ENCODE peak calls at places on chromosomes 5 and 9, in seven cellular contexts. T, F, P, G, Z, M and C are unnamed samples.

GRCh38 chr5:53537711-53538110 is 22.7 kb upstream of the NDUFS4 start:
- DNase-seq in G (no peak), Z (no peak), P (no peak), M (no peak), F (no peak), T (no peak), C (no peak)

GRCh38 chr9:83355729-83356128 is 182.5 kb downstream of the FRMD3 start:
- DNase-seq in F (no peak), Z (no peak), T (peak), P (no peak), M (no peak), G (no peak), C (no peak)

GRCh38 chr9:38416461-38416860 is 7.8 kb downstream of the IGFBPL1 start:
- DNase-seq in P (no peak), F (no peak), G (no peak), T (no peak), Z (no peak), M (no peak), C (no peak)

GRCh38 chr5:73483676-73484075 is 14.6 kb upstream of the BTF3 start:
- DNase-seq in T (no peak), F (no peak), P (no peak), M (no peak), Z (no peak), G (no peak), C (no peak)

GRCh38 chr5:160233847-160234246 is 4.5 kb downstream of the FABP6 start:
- DNase-seq in F (no peak), Z (no peak), M (no peak), G (no peak), P (no peak), T (no peak), C (no peak)

GRCh38 chr5:1330847-1331831 is 13.8 kb downstream of the CLPTM1L start:
- DNase-seq in F (peak), Z (no peak), P (no peak), T (no peak), M (no peak), G (no peak), C (no peak)

GRCh38 chr5:85814596-85814995 is 803.1 kb upstream of the COX7C start:
- DNase-seq in M (no peak), P (no peak), Z (no peak), T (no peak), G (peak), F (no peak), C (no peak)

GRCh38 chr9:93620041-93620506 is 43.7 kb downstream of the PHF2 start:
- DNase-seq in Z (peak), M (no peak), F (no peak), T (no peak), P (no peak), G (no peak), C (no peak)

GRCh38 chr9:134622896-134623407 is 18.7 kb upstream of the COL5A1 start:
- DNase-seq in P (no peak), T (no peak), F (no peak), Z (no peak), G (no peak), M (no peak), C (no peak)

GRCh38 chr5:134113908-134114875 is at the start of gene TCF7:
- DNase-seq in Z (peak), T (peak), F (peak), G (peak), M (no peak), P (peak), C (peak)

GRCh38 chr5:121805931-121806330 is 45.8 kb upstream of the FTMT start:
- DNase-seq in F (no peak), P (no peak), Z (peak), M (no peak), G (no peak), T (peak), C (no peak)

GRCh38 chr9:1271786-1272185 is 221.6 kb downstream of the DMRT2 start:
- DNase-seq in F (no peak), P (no peak), T (no peak), M (no peak), Z (no peak), G (no peak), C (no peak)

GRCh38 chr5:148248894-148249293 is 10.6 kb downstream of the MARCOL start:
- DNase-seq in T (no peak), Z (no peak), F (no peak), M (no peak), P (no peak), G (no peak), C (no peak)

GRCh38 chr5:68930139-68930538 is 163.7 kb upstream of the SLC30A5 start:
- DNase-seq in Z (no peak), P (no peak), T (no peak), F (no peak), M (no peak), G (no peak), C (no peak)

DNA sequence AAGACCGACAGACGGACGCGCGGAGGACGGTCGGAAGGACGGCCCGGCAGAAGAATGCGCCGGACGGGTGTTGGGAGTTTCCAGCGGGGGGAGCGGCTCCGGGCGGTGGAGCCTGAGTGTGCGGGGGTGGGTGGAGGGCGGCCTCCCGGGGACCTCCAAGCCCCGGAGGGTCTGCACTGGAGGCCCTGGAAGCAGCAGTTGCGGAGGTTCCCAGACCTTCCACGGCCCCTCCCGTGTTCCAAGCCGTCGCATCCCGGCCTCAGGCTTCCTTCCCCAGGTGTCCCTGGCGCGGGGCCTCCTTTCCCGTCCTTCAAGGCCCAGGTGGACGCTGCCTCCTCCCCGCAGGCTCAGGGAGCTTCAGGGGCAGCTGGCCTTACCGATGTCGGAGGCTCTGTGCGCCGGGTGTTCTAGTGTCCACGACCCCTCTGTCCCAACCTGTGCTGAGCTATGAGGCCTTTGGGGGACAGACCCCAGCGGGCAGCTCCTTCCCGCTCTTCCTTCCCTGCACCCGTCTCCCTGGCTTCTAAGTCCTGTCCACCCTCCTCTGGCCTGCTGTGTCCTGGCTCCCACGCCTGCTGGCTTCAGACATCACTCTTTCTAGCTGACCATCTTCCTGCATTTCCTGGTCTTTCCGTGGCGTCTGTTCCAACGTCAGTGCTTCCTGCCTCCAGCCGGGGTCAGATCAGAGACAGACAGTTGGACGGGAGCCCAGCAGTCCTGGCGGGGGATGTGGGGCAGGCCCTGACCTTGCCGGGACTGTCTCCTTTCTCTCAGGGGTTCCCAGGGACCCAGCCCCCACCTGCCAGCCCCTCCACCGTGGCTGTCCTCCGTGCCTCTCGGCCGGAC is 5.6 kb downstream of the NRARP start:
- DNase-seq in Z (no peak), F (no peak), P (peak), M (no peak), T (peak), G (no peak), C (no peak)
- TF ChIP-seq POLR2AphosphoS5 in Z (no peak), F (no peak), P (no peak), M (no peak), T (no peak), G (no peak), C (no peak)

GRCh38 chr9:124520206-124520596 is 13.0 kb upstream of the NR5A1 start:
- DNase-seq in Z (peak), G (no peak), T (no peak), M (no peak), F (no peak), P (no peak), C (no peak)
- TF ChIP-seq TAF1 in Z (no peak), G (no peak), T (no peak), M (no peak), F (no peak), P (no peak), C (no peak)

DNA sequence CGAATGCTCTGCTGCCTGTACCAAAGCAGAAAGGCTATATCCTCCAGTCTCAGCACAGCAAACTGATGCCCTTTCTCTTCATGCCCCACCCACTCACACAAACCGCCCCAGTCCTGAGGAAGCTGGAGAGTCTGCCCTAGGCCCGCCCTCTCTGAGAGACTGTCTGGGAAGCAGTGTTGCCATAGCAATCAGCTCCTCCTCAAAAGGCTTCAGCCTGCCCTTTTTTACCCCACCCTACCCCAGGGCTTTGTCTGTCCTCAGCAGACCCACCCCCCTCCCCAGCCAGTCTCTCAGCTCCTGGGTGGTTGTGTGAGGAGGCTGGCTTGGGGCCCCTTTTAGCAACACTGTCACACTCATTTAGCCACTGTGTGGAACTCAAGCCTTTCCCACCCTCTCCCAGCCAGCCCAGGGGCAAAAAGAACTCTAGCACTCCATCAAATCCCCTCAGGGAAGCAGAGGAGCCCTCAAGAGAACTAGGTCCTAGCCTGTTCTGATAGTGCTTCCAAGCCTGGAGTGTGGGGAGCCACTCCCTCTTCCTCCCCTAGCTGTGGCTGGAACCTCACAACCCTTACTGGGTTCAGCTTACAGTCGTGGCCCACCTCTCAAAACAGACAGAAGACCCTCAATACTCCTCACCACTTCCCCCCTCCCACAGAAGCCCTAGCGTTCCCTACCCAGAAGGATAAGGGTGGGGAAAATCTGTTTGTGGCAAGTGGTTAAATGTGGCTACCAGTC is 1.4 kb downstream of the ATOSB start:
- DNase-seq in P (peak), G (peak), F (no peak), Z (peak), M (no peak), T (peak), C (no peak)
- TF ChIP-seq POLR2AphosphoS5 in P (no peak), G (no peak), F (no peak), Z (no peak), M (no peak), T (peak), C (no peak)

DNA sequence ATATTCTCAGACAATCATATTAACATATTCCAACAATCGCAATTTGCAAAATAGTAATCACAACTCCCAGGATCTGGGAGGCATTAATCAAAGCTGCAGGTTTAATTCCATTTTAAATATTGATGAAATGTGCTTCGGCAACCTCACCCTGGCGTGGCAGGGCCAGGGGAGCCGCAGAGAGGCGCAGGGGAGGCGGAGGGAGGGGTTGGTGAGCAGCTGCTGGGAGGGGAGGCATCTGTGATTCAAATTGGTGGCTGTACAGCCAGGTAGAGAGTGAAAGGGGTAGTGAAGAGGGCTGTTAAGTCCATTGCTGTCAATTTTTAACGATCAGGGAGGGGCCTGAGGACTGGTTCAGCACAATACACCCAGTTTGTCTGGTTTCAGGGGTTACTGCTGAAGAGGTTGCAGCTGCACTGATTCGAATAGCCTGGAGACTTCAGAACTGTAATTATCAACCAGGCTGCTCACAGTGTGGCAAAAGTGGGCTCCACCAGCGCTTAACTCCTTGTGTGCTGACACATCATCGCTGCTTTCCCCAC is 31.4 kb downstream of the LHX6 start:
- DNase-seq in Z (no peak), F (no peak), G (no peak), T (no peak), P (no peak), M (no peak), C (no peak)
- TF ChIP-seq TAF1 in Z (no peak), F (no peak), G (no peak), T (no peak), P (no peak), M (no peak), C (no peak)

DNA sequence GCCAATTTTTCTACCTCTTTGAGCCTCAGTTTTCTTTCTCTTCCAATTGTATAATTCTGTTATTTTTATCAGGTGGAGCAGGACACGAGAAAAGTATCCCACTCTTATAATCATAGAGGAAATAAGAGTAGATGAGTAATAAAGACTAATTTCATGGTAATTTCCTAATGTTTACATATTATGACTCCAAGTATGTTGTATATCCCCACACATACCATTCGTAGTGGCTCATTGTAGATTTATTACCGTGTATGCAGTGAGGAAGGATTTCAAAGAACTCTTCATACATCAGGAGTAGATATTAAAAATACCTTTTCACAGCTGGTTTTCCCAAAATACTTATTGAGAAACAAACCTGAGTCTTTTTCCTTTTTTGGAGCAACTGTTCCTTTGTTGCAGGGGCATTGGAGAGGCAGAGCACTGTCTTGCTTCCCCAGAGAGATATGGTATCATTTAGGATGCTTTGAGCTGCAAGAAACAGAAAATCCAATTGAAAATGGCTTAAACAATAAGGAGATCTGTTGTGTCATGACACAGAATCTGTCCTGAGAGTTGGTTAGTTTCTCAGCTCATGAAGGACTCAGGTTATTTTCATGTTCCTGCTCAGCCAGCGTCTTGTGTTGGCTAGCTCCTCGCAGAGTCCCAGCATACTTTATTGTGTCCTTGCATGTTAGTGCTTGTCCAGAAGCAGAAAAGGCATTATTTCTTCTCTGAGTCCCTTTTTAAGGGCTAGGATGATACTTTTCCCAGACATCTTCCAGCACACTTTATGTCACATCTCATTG is 291.2 kb downstream of the ARHGAP26 start:
- DNase-seq in M (no peak), T (no peak), Z (no peak), F (no peak), P (no peak), G (no peak), C (no peak)
- TF ChIP-seq POLR2AphosphoS5 in M (no peak), T (no peak), Z (no peak), F (no peak), P (no peak), G (no peak), C (no peak)

GRCh38 chr5:159198063-159199036 is 11.0 kb downstream of the RNF145 start:
- DNase-seq in T (no peak), F (peak), Z (no peak), M (peak), G (no peak), P (no peak), C (peak)
- TF ChIP-seq TAF1 in T (no peak), F (no peak), Z (no peak), M (no peak), G (no peak), P (no peak), C (no peak)

GRCh38 chr5:111859533-111860270 is 102.7 kb upstream of the NREP start:
- DNase-seq in P (no peak), Z (no peak), M (no peak), T (no peak), F (no peak), G (no peak), C (no peak)
- TF ChIP-seq POLR2AphosphoS5 in P (no peak), Z (no peak), M (no peak), T (no peak), F (no peak), G (no peak), C (no peak)